ENCODE peak calls at places on chromosomes 11 and 22, in seven cellular contexts. S, L, P, X, F, C and U are unnamed samples.

GRCh38 chr22:22745225-22746060 is 101.0 kb downstream of the GGTLC2 start:
- DNase-seq in L (peak; percentile 10), S (peak; percentile 62), C (peak; percentile 40), X (no peak), F (no peak), P (no peak), U (peak; percentile 63)

GRCh38 chr11:67436459-67437081 is 912 bp downstream of the PTPRCAP start:
- DNase-seq in C (no peak), L (no peak), S (peak; percentile 42), X (no peak), F (peak; percentile 63), P (peak; percentile 20), U (no peak)

GRCh38 chr11:91257593-91258170 is 966.9 kb upstream of the FAT3 start:
- DNase-seq in F (no peak), X (no peak), S (no peak), L (no peak), C (no peak), P (no peak), U (peak; percentile 1)

GRCh38 chr11:65274734-65275682 is 13.2 kb downstream of the POLA2 start:
- DNase-seq in L (peak; percentile 66), P (peak; percentile 85), F (no peak), C (peak; percentile 99), S (peak; percentile 18), X (peak; percentile 60), U (peak; percentile 98)

GRCh38 chr11:75557649-75558494 is 4.2 kb upstream of the SERPINH1 start:
- DNase-seq in L (no peak), X (peak; percentile 69), P (peak; percentile 70), S (no peak), C (peak; percentile 85), F (no peak), U (peak; percentile 95)

GRCh38 chr11:72243567-72244316 is at the start of gene PHOX2A:
- DNase-seq in L (no peak), P (no peak), S (no peak), F (no peak), C (no peak), X (no peak), U (no peak)

GRCh38 chr11:127890026-127890611 is 697.2 kb downstream of the ETS1 start:
- DNase-seq in S (no peak), F (no peak), L (no peak), C (peak; percentile 53), X (peak; percentile 4), P (no peak), U (peak; percentile 67)

GRCh38 chr11:36376888-36377758 is 81.0 kb downstream of the PRR5L start:
- DNase-seq in S (peak; percentile 75), X (no peak), F (peak; percentile 63), C (no peak), P (peak; percentile 56), L (peak; percentile 52), U (peak; percentile 22)

GRCh38 chr22:37661160-37661924 is 2.8 kb downstream of the PDXP start:
- DNase-seq in P (no peak), L (no peak), C (peak; percentile 69), X (no peak), F (no peak), S (peak; percentile 31), U (peak; percentile 79)

GRCh38 chr22:44086759-44087158 is 62.7 kb downstream of the PARVB start:
- DNase-seq in X (no peak), L (no peak), P (no peak), C (no peak), F (no peak), S (no peak), U (no peak)